ENCODE peak calls at places on chromosomes 11 and 22, in four cellular contexts. H, U, Y and G are unnamed samples.

GRCh38 chr11:199004-199581 is 6.2 kb downstream of the SCGB1C1 start:
- DNase-seq in H (no peak), Y (no peak), U (no peak), G (no peak)

GRCh38 chr11:9731256-9731655 is 67.4 kb downstream of the SWAP70 start:
- DNase-seq in H (no peak), Y (no peak), U (no peak), G (no peak)

GRCh38 chr22:40241200-40241763 is 63.6 kb downstream of the TNRC6B start:
- DNase-seq in Y (no peak), U (no peak), H (no peak), G (no peak)

GRCh38 chr22:39253427-39254070 is 8.8 kb upstream of the PDGFB start:
- DNase-seq in H (no peak), Y (no peak), U (peak), G (peak)

GRCh38 chr11:73645972-73646631 is at the start of gene PLEKHB1:
- DNase-seq in U (no peak), Y (no peak), H (no peak), G (no peak)

GRCh38 chr11:65224939-65225283 is 36.9 kb upstream of the POLA2 start:
- DNase-seq in Y (no peak), H (no peak), U (no peak), G (peak)

GRCh38 chr11:7575841-7576451 is 62.1 kb downstream of the PPFIBP2 start:
- DNase-seq in H (no peak), Y (no peak), U (no peak), G (no peak)

GRCh38 chr22:45526768-45527360 is 24.2 kb downstream of the FBLN1 start:
- DNase-seq in H (no peak), Y (no peak), U (no peak), G (no peak)

GRCh38 chr11:125593113-125593761 is 585 bp downstream of the STT3A start:
- DNase-seq in H (no peak), Y (no peak), U (peak), G (peak)

GRCh38 chr11:121688860-121689614 is 236.3 kb upstream of the SORL1-AS1 start:
- DNase-seq in Y (no peak), U (peak), H (no peak), G (peak)

GRCh38 chr22:49959782-49960158 is 802 bp upstream of the PIM3 start:
- DNase-seq in U (peak), Y (no peak), H (no peak), G (peak)

GRCh38 chr11:61054927-61055562 is 47.2 kb upstream of the CD5 start:
- DNase-seq in U (no peak), Y (no peak), H (no peak), G (no peak)

GRCh38 chr11:75625970-75626691 is 42.7 kb downstream of the MAP6 start:
- DNase-seq in Y (no peak), U (peak), H (no peak), G (peak)

GRCh38 chr11:61007383-61007970 is 36.0 kb downstream of the CD6 start:
- DNase-seq in H (no peak), U (no peak), Y (no peak), G (no peak)

GRCh38 chr11:1826552-1827094 is 8.2 kb upstream of the SYT8 start:
- DNase-seq in Y (no peak), U (peak), H (no peak), G (peak)

GRCh38 chr11:69339916-69340565 is 46.1 kb downstream of the MYEOV start:
- DNase-seq in U (no peak), Y (no peak), H (no peak), G (no peak)

GRCh38 chr11:121961228-121961860 is 154.7 kb downstream of the BLID start:
- DNase-seq in Y (no peak), H (no peak), U (no peak), G (no peak)

GRCh38 chr22:41517172-41518047 is 26.9 kb downstream of the POLR3H start:
- DNase-seq in H (peak), U (peak), Y (no peak), G (peak)

GRCh38 chr11:124886476-124886875 is 11.2 kb downstream of the ROBO4 start:
- DNase-seq in H (no peak), U (no peak), Y (no peak), G (no peak)

GRCh38 chr22:43209971-43210370 is 23.0 kb upstream of the TTLL12 start:
- DNase-seq in U (no peak), Y (no peak), H (no peak), G (no peak)

GRCh38 chr22:42662114-42663021 is 13.2 kb upstream of the CYB5R3 start:
- DNase-seq in U (no peak), Y (no peak), H (peak), G (peak)

GRCh38 chr11:35615911-35616900 is 2.1 kb upstream of the FJX1 start:
- DNase-seq in Y (peak), H (no peak), U (peak), G (peak)

GRCh38 chr11:69640995-69641581 is at the start of gene CCND1:
- DNase-seq in U (peak), Y (no peak), H (no peak), G (peak)

GRCh38 chr22:38104084-38104483 is 6.4 kb downstream of the BAIAP2L2 start:
- DNase-seq in H (no peak), Y (no peak), U (no peak), G (no peak)

GRCh38 chr22:17803871-17804270 is 29.6 kb upstream of the BID start:
- DNase-seq in U (no peak), Y (no peak), H (no peak), G (no peak)

GRCh38 chr11:130670200-130670599 is 221.8 kb downstream of the ADAMTS15 start:
- DNase-seq in Y (no peak), U (no peak), H (no peak), G (no peak)

GRCh38 chr11:45384711-45385241 is 98.6 kb upstream of the SYT13 start:
- DNase-seq in U (no peak), H (no peak), Y (no peak), G (no peak)

GRCh38 chr11:99268895-99269294 is 248.1 kb downstream of the CNTN5 start:
- DNase-seq in U (no peak), H (no peak), Y (no peak), G (no peak)

GRCh38 chr11:67277231-67277961 is 11.1 kb downstream of the GRK2 start:
- DNase-seq in U (no peak), H (peak), Y (peak), G (peak)

GRCh38 chr11:131924446-131925240 is 554.2 kb downstream of the NTM start:
- DNase-seq in H (no peak), U (peak), Y (no peak), G (no peak)

GRCh38 chr11:45933131-45933821 is 10.8 kb downstream of the LARGE2 start:
- DNase-seq in Y (no peak), H (no peak), U (no peak), G (no peak)

GRCh38 chr22:30874431-30875370 is 93.9 kb downstream of the MORC2 start:
- DNase-seq in Y (no peak), H (no peak), U (no peak), G (no peak)

GRCh38 chr11:3642071-3642951 is 519 bp upstream of the ART5 start:
- DNase-seq in H (peak), U (no peak), Y (peak), G (peak)

GRCh38 chr22:25853501-25853900 is 111.5 kb downstream of the MYO18B start:
- DNase-seq in H (no peak), U (no peak), Y (no peak), G (no peak)